ENCODE peak calls at places on chromosome 21, in five cellular contexts. One of them, this sample, is unnamed.

GRCh38 chr21:31410763-31411278 is 66.8 kb upstream of the TIAM1 start:
- DNase-seq in heart left ventricle: no peak
- DNase-seq in thoracic aorta: no peak
- DNase-seq in tibial nerve: no peak
- DNase-seq in SK-N-SH: no peak
- DNase-seq in this sample: no peak

GRCh38 chr21:43957629-43958362 is 54.3 kb upstream of the TRAPPC10 start:
- DNase-seq in heart left ventricle: no peak
- DNase-seq in thoracic aorta: no peak
- DNase-seq in tibial nerve: no peak
- DNase-seq in SK-N-SH: no peak
- DNase-seq in this sample: no peak

GRCh38 chr21:42524341-42525227 is 10.9 kb downstream of the SLC37A1 start:
- DNase-seq in heart left ventricle: peak
- DNase-seq in thoracic aorta: peak
- DNase-seq in tibial nerve: peak
- DNase-seq in SK-N-SH: no peak
- DNase-seq in this sample: peak

GRCh38 chr21:34974162-34974981 is 74.7 kb downstream of the RUNX1 start:
- DNase-seq in heart left ventricle: no peak
- DNase-seq in thoracic aorta: no peak
- DNase-seq in tibial nerve: no peak
- DNase-seq in SK-N-SH: no peak
- DNase-seq in this sample: peak

GRCh38 chr21:29991624-29992023 is 51.8 kb upstream of the GRIK1 start:
- DNase-seq in heart left ventricle: no peak
- DNase-seq in thoracic aorta: no peak
- DNase-seq in tibial nerve: no peak
- DNase-seq in SK-N-SH: no peak
- DNase-seq in this sample: no peak

GRCh38 chr21:15015622-15016471 is 49.0 kb downstream of the NRIP1 start:
- DNase-seq in heart left ventricle: no peak
- DNase-seq in thoracic aorta: no peak
- DNase-seq in tibial nerve: no peak
- DNase-seq in SK-N-SH: no peak
- DNase-seq in this sample: no peak

GRCh38 chr21:38467911-38468310 is 30.4 kb downstream of the ERG start:
- DNase-seq in heart left ventricle: no peak
- DNase-seq in thoracic aorta: no peak
- DNase-seq in tibial nerve: no peak
- DNase-seq in SK-N-SH: no peak
- DNase-seq in this sample: no peak

GRCh38 chr21:39153373-39153772 is 29.9 kb downstream of the PSMG1 start:
- DNase-seq in heart left ventricle: no peak
- DNase-seq in thoracic aorta: no peak
- DNase-seq in tibial nerve: no peak
- DNase-seq in SK-N-SH: peak
- DNase-seq in this sample: no peak

GRCh38 chr21:37225440-37225839 is 41.7 kb downstream of the VPS26C start:
- DNase-seq in heart left ventricle: no peak
- DNase-seq in thoracic aorta: no peak
- DNase-seq in tibial nerve: no peak
- DNase-seq in SK-N-SH: no peak
- DNase-seq in this sample: peak

GRCh38 chr21:34227386-34227852 is 136.4 kb upstream of the KCNE2 start:
- DNase-seq in heart left ventricle: no peak
- DNase-seq in thoracic aorta: peak
- DNase-seq in tibial nerve: no peak
- DNase-seq in SK-N-SH: no peak
- DNase-seq in this sample: no peak

GRCh38 chr21:36465481-36465880 is 14.4 kb downstream of the CLDN14 start:
- DNase-seq in heart left ventricle: no peak
- DNase-seq in thoracic aorta: no peak
- DNase-seq in tibial nerve: no peak
- DNase-seq in SK-N-SH: no peak
- DNase-seq in this sample: no peak

GRCh38 chr21:43362928-43363314 is 64.0 kb downstream of the SIK1 start:
- DNase-seq in heart left ventricle: no peak
- DNase-seq in thoracic aorta: no peak
- DNase-seq in tibial nerve: no peak
- DNase-seq in SK-N-SH: no peak
- DNase-seq in this sample: no peak

GRCh38 chr21:35046223-35046690 is 2.8 kb downstream of the RUNX1 start:
- DNase-seq in heart left ventricle: no peak
- DNase-seq in thoracic aorta: no peak
- DNase-seq in tibial nerve: no peak
- DNase-seq in SK-N-SH: no peak
- DNase-seq in this sample: no peak

GRCh38 chr21:17813353-17813752 is 5.8 kb downstream of the C21orf91 start:
- DNase-seq in heart left ventricle: no peak
- DNase-seq in thoracic aorta: no peak
- DNase-seq in tibial nerve: no peak
- DNase-seq in SK-N-SH: no peak
- DNase-seq in this sample: no peak

GRCh38 chr21:46385846-46386725 is 62.1 kb downstream of the PCNT start:
- DNase-seq in heart left ventricle: no peak
- DNase-seq in thoracic aorta: no peak
- DNase-seq in tibial nerve: no peak
- DNase-seq in SK-N-SH: peak
- DNase-seq in this sample: no peak

GRCh38 chr21:37503848-37504467 is 137.4 kb downstream of the DYRK1A start:
- DNase-seq in heart left ventricle: no peak
- DNase-seq in thoracic aorta: no peak
- DNase-seq in tibial nerve: no peak
- DNase-seq in SK-N-SH: no peak
- DNase-seq in this sample: no peak

GRCh38 chr21:36073181-36073580 is 3.4 kb downstream of the CBR1 start:
- DNase-seq in heart left ventricle: no peak
- DNase-seq in thoracic aorta: no peak
- DNase-seq in tibial nerve: no peak
- DNase-seq in SK-N-SH: no peak
- DNase-seq in this sample: no peak

GRCh38 chr21:36765229-36765628 is 66.3 kb downstream of the SIM2 start:
- DNase-seq in heart left ventricle: no peak
- DNase-seq in thoracic aorta: no peak
- DNase-seq in tibial nerve: no peak
- DNase-seq in SK-N-SH: no peak
- DNase-seq in this sample: no peak

GRCh38 chr21:46560568-46561447 is 44.1 kb downstream of the S100B start:
- DNase-seq in heart left ventricle: no peak
- DNase-seq in thoracic aorta: no peak
- DNase-seq in tibial nerve: no peak
- DNase-seq in SK-N-SH: peak
- DNase-seq in this sample: no peak

GRCh38 chr21:36122977-36123376 is 11.9 kb upstream of the CBR3 start:
- DNase-seq in heart left ventricle: no peak
- DNase-seq in thoracic aorta: no peak
- DNase-seq in tibial nerve: no peak
- DNase-seq in SK-N-SH: no peak
- DNase-seq in this sample: no peak

GRCh38 chr21:42461881-42462877 is 33.8 kb downstream of the RSPH1 start:
- DNase-seq in heart left ventricle: no peak
- DNase-seq in thoracic aorta: no peak
- DNase-seq in tibial nerve: no peak
- DNase-seq in SK-N-SH: no peak
- DNase-seq in this sample: no peak

GRCh38 chr21:16308269-16308668 is 578.5 kb downstream of the USP25 start:
- DNase-seq in heart left ventricle: no peak
- DNase-seq in thoracic aorta: no peak
- DNase-seq in tibial nerve: no peak
- DNase-seq in SK-N-SH: no peak
- DNase-seq in this sample: no peak

GRCh38 chr21:38409907-38410306 is 88.4 kb downstream of the ERG start:
- DNase-seq in heart left ventricle: no peak
- DNase-seq in thoracic aorta: no peak
- DNase-seq in tibial nerve: no peak
- DNase-seq in SK-N-SH: no peak
- DNase-seq in this sample: no peak

GRCh38 chr21:34886554-34887385 is 162.3 kb downstream of the RUNX1 start:
- DNase-seq in heart left ventricle: no peak
- DNase-seq in thoracic aorta: no peak
- DNase-seq in tibial nerve: no peak
- DNase-seq in SK-N-SH: peak
- DNase-seq in this sample: no peak

GRCh38 chr21:43764576-43765495 is 11.3 kb downstream of the CSTB start:
- DNase-seq in heart left ventricle: no peak
- DNase-seq in thoracic aorta: no peak
- DNase-seq in tibial nerve: no peak
- DNase-seq in SK-N-SH: no peak
- DNase-seq in this sample: no peak

GRCh38 chr21:38341546-38342012 is 84.8 kb downstream of the KCNJ15 start:
- DNase-seq in heart left ventricle: no peak
- DNase-seq in thoracic aorta: peak
- DNase-seq in tibial nerve: no peak
- DNase-seq in SK-N-SH: no peak
- DNase-seq in this sample: no peak

GRCh38 chr21:35190201-35190701 is 141.1 kb upstream of the RUNX1 start:
- DNase-seq in heart left ventricle: no peak
- DNase-seq in thoracic aorta: no peak
- DNase-seq in tibial nerve: no peak
- DNase-seq in SK-N-SH: no peak
- DNase-seq in this sample: no peak

GRCh38 chr21:35265170-35265877 is 216.2 kb upstream of the RUNX1 start:
- DNase-seq in heart left ventricle: no peak
- DNase-seq in thoracic aorta: no peak
- DNase-seq in tibial nerve: no peak
- DNase-seq in SK-N-SH: no peak
- DNase-seq in this sample: no peak

GRCh38 chr21:16084776-16085364 is 355.1 kb downstream of the USP25 start:
- DNase-seq in heart left ventricle: peak
- DNase-seq in thoracic aorta: peak
- DNase-seq in tibial nerve: peak
- DNase-seq in SK-N-SH: no peak
- DNase-seq in this sample: no peak

GRCh38 chr21:14084701-14085100 is 126.1 kb downstream of the LIPI start:
- DNase-seq in heart left ventricle: no peak
- DNase-seq in thoracic aorta: no peak
- DNase-seq in tibial nerve: no peak
- DNase-seq in SK-N-SH: no peak
- DNase-seq in this sample: no peak

GRCh38 chr21:27154451-27155129 is 187.7 kb upstream of the ADAMTS5 start:
- DNase-seq in heart left ventricle: no peak
- DNase-seq in thoracic aorta: no peak
- DNase-seq in tibial nerve: no peak
- DNase-seq in SK-N-SH: no peak
- DNase-seq in this sample: no peak

GRCh38 chr21:28237661-28238060 is 755.0 kb downstream of the LTN1 start:
- DNase-seq in heart left ventricle: no peak
- DNase-seq in thoracic aorta: no peak
- DNase-seq in tibial nerve: peak
- DNase-seq in SK-N-SH: no peak
- DNase-seq in this sample: no peak

GRCh38 chr21:28230559-28230958 is 762.1 kb downstream of the LTN1 start:
- DNase-seq in heart left ventricle: no peak
- DNase-seq in thoracic aorta: no peak
- DNase-seq in tibial nerve: no peak
- DNase-seq in SK-N-SH: no peak
- DNase-seq in this sample: no peak

GRCh38 chr21:28233536-28234220 is 759.0 kb downstream of the LTN1 start:
- DNase-seq in heart left ventricle: no peak
- DNase-seq in thoracic aorta: no peak
- DNase-seq in tibial nerve: no peak
- DNase-seq in SK-N-SH: no peak
- DNase-seq in this sample: no peak

GRCh38 chr21:28239345-28239744 is 753.3 kb downstream of the LTN1 start:
- DNase-seq in heart left ventricle: no peak
- DNase-seq in thoracic aorta: no peak
- DNase-seq in tibial nerve: no peak
- DNase-seq in SK-N-SH: no peak
- DNase-seq in this sample: no peak

GRCh38 chr21:28235169-28235892 is 757.3 kb downstream of the LTN1 start:
- DNase-seq in heart left ventricle: no peak
- DNase-seq in thoracic aorta: no peak
- DNase-seq in tibial nerve: no peak
- DNase-seq in SK-N-SH: no peak
- DNase-seq in this sample: no peak
- TF ChIP-seq CTCF in heart left ventricle: no peak
- TF ChIP-seq CTCF in thoracic aorta: no peak
- TF ChIP-seq CTCF in tibial nerve: no peak
- TF ChIP-seq CTCF in SK-N-SH: no peak
- TF ChIP-seq CTCF in this sample: no peak

GRCh38 chr21:41133896-41134522 is 34.0 kb upstream of the BACE2 start:
- DNase-seq in heart left ventricle: no peak
- DNase-seq in thoracic aorta: no peak
- DNase-seq in tibial nerve: peak
- DNase-seq in SK-N-SH: peak
- DNase-seq in this sample: no peak
- TF ChIP-seq CTCF in heart left ventricle: peak
- TF ChIP-seq CTCF in thoracic aorta: peak
- TF ChIP-seq CTCF in tibial nerve: peak
- TF ChIP-seq CTCF in SK-N-SH: peak
- TF ChIP-seq CTCF in this sample: no peak

GRCh38 chr21:23394458-23394857 is 2212.8 kb downstream of the MRPL39 start:
- DNase-seq in heart left ventricle: no peak
- DNase-seq in thoracic aorta: no peak
- DNase-seq in tibial nerve: no peak
- DNase-seq in SK-N-SH: no peak
- DNase-seq in this sample: no peak
- TF ChIP-seq CTCF in heart left ventricle: no peak
- TF ChIP-seq CTCF in thoracic aorta: no peak
- TF ChIP-seq CTCF in tibial nerve: no peak
- TF ChIP-seq CTCF in SK-N-SH: peak
- TF ChIP-seq CTCF in this sample: no peak

GRCh38 chr21:45192332-45192731 is 95.4 kb downstream of the POFUT2 start:
- DNase-seq in heart left ventricle: no peak
- DNase-seq in thoracic aorta: no peak
- DNase-seq in tibial nerve: no peak
- DNase-seq in SK-N-SH: no peak
- DNase-seq in this sample: no peak
- TF ChIP-seq CTCF in heart left ventricle: no peak
- TF ChIP-seq CTCF in thoracic aorta: no peak
- TF ChIP-seq CTCF in tibial nerve: no peak
- TF ChIP-seq CTCF in SK-N-SH: no peak
- TF ChIP-seq CTCF in this sample: no peak